ENCODE peak calls at places on chromosomes 4 and X, in ten cellular contexts. One of them, this sample, is unnamed.

GRCh38 chrX:136193771-136194170 is 46.4 kb downstream of the FHL1 start:
- DNase-seq in ureter: no peak
- DNase-seq in stimulated activated CD4-positive, alpha-beta T cell treated with anti-CD3 and anti-CD28 coated beads, Interleukin-4, amount 100 ng/mL, for 48 hours: no peak
- DNase-seq in stimulated activated CD8-positive, alpha-beta memory T cell treated with anti-CD3 and anti-CD28 coated beads, Interleukin-15, amount 100 ng/mL, for 24 hours: no peak
- DNase-seq in breast epithelium: no peak
- DNase-seq in T-helper 17 cell: no peak
- DNase-seq in cortex of kidney: no peak
- DNase-seq in fibroblast of the conjunctiva: no peak
- DNase-seq in erythroblast: no peak
- DNase-seq in EL: no peak
- DNase-seq in this sample: no peak

GRCh38 chr4:156038772-156039171 is 85.1 kb upstream of the CTSO start:
- DNase-seq in stimulated activated CD4-positive, alpha-beta T cell treated with anti-CD3 and anti-CD28 coated beads, Interleukin-4, amount 100 ng/mL, for 48 hours: no peak
- DNase-seq in breast epithelium: no peak
- DNase-seq in stimulated activated CD8-positive, alpha-beta memory T cell treated with anti-CD3 and anti-CD28 coated beads, Interleukin-15, amount 100 ng/mL, for 24 hours: no peak
- DNase-seq in cortex of kidney: no peak
- DNase-seq in T-helper 17 cell: no peak
- DNase-seq in ureter: no peak
- DNase-seq in EL: no peak
- DNase-seq in erythroblast: no peak
- DNase-seq in fibroblast of the conjunctiva: no peak
- DNase-seq in this sample: peak

GRCh38 chrX:153924149-153924861 is 1.8 kb downstream of the ARHGAP4 start:
- DNase-seq in stimulated activated CD8-positive, alpha-beta memory T cell treated with anti-CD3 and anti-CD28 coated beads, Interleukin-15, amount 100 ng/mL, for 24 hours: no peak
- DNase-seq in ureter: no peak
- DNase-seq in fibroblast of the conjunctiva: peak
- DNase-seq in erythroblast: peak
- DNase-seq in EL: peak
- DNase-seq in breast epithelium: no peak
- DNase-seq in T-helper 17 cell: no peak
- DNase-seq in stimulated activated CD4-positive, alpha-beta T cell treated with anti-CD3 and anti-CD28 coated beads, Interleukin-4, amount 100 ng/mL, for 48 hours: no peak
- DNase-seq in cortex of kidney: no peak
- DNase-seq in this sample: peak

GRCh38 chrX:17591741-17592110 is 145.6 kb upstream of the SCML1 start:
- DNase-seq in breast epithelium: no peak
- DNase-seq in stimulated activated CD8-positive, alpha-beta memory T cell treated with anti-CD3 and anti-CD28 coated beads, Interleukin-15, amount 100 ng/mL, for 24 hours: no peak
- DNase-seq in stimulated activated CD4-positive, alpha-beta T cell treated with anti-CD3 and anti-CD28 coated beads, Interleukin-4, amount 100 ng/mL, for 48 hours: peak
- DNase-seq in EL: peak
- DNase-seq in ureter: no peak
- DNase-seq in fibroblast of the conjunctiva: peak
- DNase-seq in T-helper 17 cell: no peak
- DNase-seq in erythroblast: no peak
- DNase-seq in cortex of kidney: no peak
- DNase-seq in this sample: no peak

GRCh38 chr4:35912174-35912573 is 332.1 kb downstream of the ARAP2 start:
- DNase-seq in stimulated activated CD8-positive, alpha-beta memory T cell treated with anti-CD3 and anti-CD28 coated beads, Interleukin-15, amount 100 ng/mL, for 24 hours: no peak
- DNase-seq in stimulated activated CD4-positive, alpha-beta T cell treated with anti-CD3 and anti-CD28 coated beads, Interleukin-4, amount 100 ng/mL, for 48 hours: no peak
- DNase-seq in breast epithelium: no peak
- DNase-seq in T-helper 17 cell: no peak
- DNase-seq in ureter: no peak
- DNase-seq in fibroblast of the conjunctiva: no peak
- DNase-seq in cortex of kidney: no peak
- DNase-seq in EL: no peak
- DNase-seq in erythroblast: no peak
- DNase-seq in this sample: no peak

GRCh38 chr4:74173321-74173720 is 15.4 kb downstream of the MTHFD2L start:
- DNase-seq in EL: no peak
- DNase-seq in stimulated activated CD4-positive, alpha-beta T cell treated with anti-CD3 and anti-CD28 coated beads, Interleukin-4, amount 100 ng/mL, for 48 hours: no peak
- DNase-seq in erythroblast: no peak
- DNase-seq in stimulated activated CD8-positive, alpha-beta memory T cell treated with anti-CD3 and anti-CD28 coated beads, Interleukin-15, amount 100 ng/mL, for 24 hours: no peak
- DNase-seq in fibroblast of the conjunctiva: no peak
- DNase-seq in T-helper 17 cell: no peak
- DNase-seq in cortex of kidney: no peak
- DNase-seq in ureter: no peak
- DNase-seq in breast epithelium: no peak
- DNase-seq in this sample: no peak

GRCh38 chr4:8157944-8158709 is 486 bp downstream of the ABLIM2 start:
- DNase-seq in stimulated activated CD4-positive, alpha-beta T cell treated with anti-CD3 and anti-CD28 coated beads, Interleukin-4, amount 100 ng/mL, for 48 hours: no peak
- DNase-seq in T-helper 17 cell: no peak
- DNase-seq in erythroblast: no peak
- DNase-seq in fibroblast of the conjunctiva: no peak
- DNase-seq in stimulated activated CD8-positive, alpha-beta memory T cell treated with anti-CD3 and anti-CD28 coated beads, Interleukin-15, amount 100 ng/mL, for 24 hours: no peak
- DNase-seq in ureter: no peak
- DNase-seq in EL: no peak
- DNase-seq in breast epithelium: no peak
- DNase-seq in cortex of kidney: no peak
- DNase-seq in this sample: no peak

GRCh38 chrX:10450959-10451355 is 169.4 kb downstream of the MID1 start:
- DNase-seq in ureter: no peak
- DNase-seq in cortex of kidney: no peak
- DNase-seq in breast epithelium: no peak
- DNase-seq in stimulated activated CD4-positive, alpha-beta T cell treated with anti-CD3 and anti-CD28 coated beads, Interleukin-4, amount 100 ng/mL, for 48 hours: no peak
- DNase-seq in fibroblast of the conjunctiva: peak
- DNase-seq in T-helper 17 cell: no peak
- DNase-seq in EL: peak
- DNase-seq in stimulated activated CD8-positive, alpha-beta memory T cell treated with anti-CD3 and anti-CD28 coated beads, Interleukin-15, amount 100 ng/mL, for 24 hours: no peak
- DNase-seq in erythroblast: no peak
- DNase-seq in this sample: no peak

GRCh38 chrX:16664059-16664458 is 14.1 kb downstream of the S100G start:
- DNase-seq in cortex of kidney: no peak
- DNase-seq in erythroblast: no peak
- DNase-seq in ureter: no peak
- DNase-seq in stimulated activated CD4-positive, alpha-beta T cell treated with anti-CD3 and anti-CD28 coated beads, Interleukin-4, amount 100 ng/mL, for 48 hours: no peak
- DNase-seq in fibroblast of the conjunctiva: no peak
- DNase-seq in breast epithelium: no peak
- DNase-seq in EL: peak
- DNase-seq in stimulated activated CD8-positive, alpha-beta memory T cell treated with anti-CD3 and anti-CD28 coated beads, Interleukin-15, amount 100 ng/mL, for 24 hours: no peak
- DNase-seq in T-helper 17 cell: no peak
- DNase-seq in this sample: no peak

GRCh38 chr4:7788687-7789425 is 150.8 kb downstream of the AFAP1 start:
- DNase-seq in erythroblast: no peak
- DNase-seq in EL: no peak
- DNase-seq in breast epithelium: no peak
- DNase-seq in fibroblast of the conjunctiva: no peak
- DNase-seq in cortex of kidney: no peak
- DNase-seq in ureter: no peak
- DNase-seq in stimulated activated CD8-positive, alpha-beta memory T cell treated with anti-CD3 and anti-CD28 coated beads, Interleukin-15, amount 100 ng/mL, for 24 hours: no peak
- DNase-seq in T-helper 17 cell: no peak
- DNase-seq in stimulated activated CD4-positive, alpha-beta T cell treated with anti-CD3 and anti-CD28 coated beads, Interleukin-4, amount 100 ng/mL, for 48 hours: no peak
- DNase-seq in this sample: no peak

GRCh38 chr4:168868044-168868855 is 141.8 kb downstream of the CBR4 start:
- DNase-seq in cortex of kidney: no peak
- DNase-seq in stimulated activated CD4-positive, alpha-beta T cell treated with anti-CD3 and anti-CD28 coated beads, Interleukin-4, amount 100 ng/mL, for 48 hours: no peak
- DNase-seq in erythroblast: no peak
- DNase-seq in breast epithelium: no peak
- DNase-seq in ureter: no peak
- DNase-seq in EL: peak
- DNase-seq in fibroblast of the conjunctiva: peak
- DNase-seq in stimulated activated CD8-positive, alpha-beta memory T cell treated with anti-CD3 and anti-CD28 coated beads, Interleukin-15, amount 100 ng/mL, for 24 hours: no peak
- DNase-seq in T-helper 17 cell: no peak
- DNase-seq in this sample: no peak

GRCh38 chr4:15695240-15695699 is 7.6 kb upstream of the BST1 start:
- DNase-seq in stimulated activated CD8-positive, alpha-beta memory T cell treated with anti-CD3 and anti-CD28 coated beads, Interleukin-15, amount 100 ng/mL, for 24 hours: no peak
- DNase-seq in stimulated activated CD4-positive, alpha-beta T cell treated with anti-CD3 and anti-CD28 coated beads, Interleukin-4, amount 100 ng/mL, for 48 hours: no peak
- DNase-seq in ureter: no peak
- DNase-seq in erythroblast: no peak
- DNase-seq in fibroblast of the conjunctiva: no peak
- DNase-seq in T-helper 17 cell: no peak
- DNase-seq in breast epithelium: no peak
- DNase-seq in EL: peak
- DNase-seq in cortex of kidney: no peak
- DNase-seq in this sample: no peak

GRCh38 chr4:52995341-52996030 is 133.4 kb downstream of the RASL11B start:
- DNase-seq in cortex of kidney: no peak
- DNase-seq in stimulated activated CD4-positive, alpha-beta T cell treated with anti-CD3 and anti-CD28 coated beads, Interleukin-4, amount 100 ng/mL, for 48 hours: no peak
- DNase-seq in T-helper 17 cell: no peak
- DNase-seq in breast epithelium: no peak
- DNase-seq in erythroblast: no peak
- DNase-seq in fibroblast of the conjunctiva: no peak
- DNase-seq in stimulated activated CD8-positive, alpha-beta memory T cell treated with anti-CD3 and anti-CD28 coated beads, Interleukin-15, amount 100 ng/mL, for 24 hours: no peak
- DNase-seq in EL: peak
- DNase-seq in ureter: no peak
- DNase-seq in this sample: no peak

GRCh38 chr4:87011340-87012034 is 76.7 kb downstream of the AFF1 start:
- DNase-seq in fibroblast of the conjunctiva: peak
- DNase-seq in cortex of kidney: no peak
- DNase-seq in T-helper 17 cell: no peak
- DNase-seq in stimulated activated CD8-positive, alpha-beta memory T cell treated with anti-CD3 and anti-CD28 coated beads, Interleukin-15, amount 100 ng/mL, for 24 hours: no peak
- DNase-seq in EL: peak
- DNase-seq in erythroblast: peak
- DNase-seq in ureter: no peak
- DNase-seq in stimulated activated CD4-positive, alpha-beta T cell treated with anti-CD3 and anti-CD28 coated beads, Interleukin-4, amount 100 ng/mL, for 48 hours: no peak
- DNase-seq in breast epithelium: no peak
- DNase-seq in this sample: peak

This sample was measured in NCI-H345.